ENCODE peak calls at places on chromosomes 13 and 19, in nine cellular contexts. W is ovary; E is upper lobe of right lung; P is heart left ventricle; S is HFF-Myc; X is Panc1; K is CD8-positive, alpha-beta T cell; O is lower leg skin; T is psoas muscle. M is an unnamed sample.

GRCh38 chr13:64154514-64154913 is 2738.9 kb upstream of the PCDH20 start:
- DNase-seq in S (peak), P (no peak), T (no peak), W (no peak), K (no peak), E (no peak), O (no peak), X (no peak), M (no peak)

GRCh38 chr13:37338721-37339120 is 233.3 kb upstream of the CSNK1A1L start:
- DNase-seq in T (no peak), K (no peak), W (no peak), P (no peak), S (no peak), X (no peak), O (no peak), E (no peak), M (no peak)

GRCh38 chr13:45511310-45512147 is 46.8 kb downstream of the COG3 start:
- DNase-seq in E (no peak), S (peak), K (peak), P (no peak), O (no peak), T (no peak), X (peak), W (no peak), M (peak)

GRCh38 chr19:56838930-56839664 is 1.4 kb downstream of the PEG3 start:
- DNase-seq in K (peak), E (peak), T (peak), O (peak), X (no peak), S (no peak), P (peak), W (peak), M (no peak)

GRCh38 chr13:83940742-83941141 is 58.5 kb upstream of the SLITRK1 start:
- DNase-seq in S (no peak), X (no peak), T (no peak), P (no peak), K (no peak), W (no peak), O (no peak), E (no peak), M (no peak)

GRCh38 chr19:52963229-52963760 is 614 bp upstream of the ZNF816 start:
- DNase-seq in W (no peak), X (no peak), P (peak), T (no peak), O (no peak), E (no peak), K (no peak), S (no peak), M (no peak)

GRCh38 chr13:43196171-43196611 is 172.8 kb downstream of the DNAJC15 start:
- DNase-seq in O (peak), W (peak), P (peak), T (peak), E (no peak), X (no peak), S (no peak), K (no peak), M (no peak)

GRCh38 chr13:29165840-29166239 is 345.7 kb downstream of the MTUS2 start:
- DNase-seq in S (no peak), K (no peak), T (no peak), O (no peak), W (no peak), P (no peak), X (no peak), E (no peak), M (peak)

GRCh38 chr19:39030854-39031367 is 1.4 kb downstream of the FBXO27 start:
- DNase-seq in W (no peak), K (no peak), P (no peak), S (no peak), X (no peak), E (no peak), O (no peak), T (no peak), M (no peak)

GRCh38 chr19:48386981-48387380 is 4.4 kb downstream of the KDELR1 start:
- DNase-seq in T (no peak), O (no peak), K (no peak), S (no peak), W (no peak), E (no peak), X (no peak), P (no peak), M (no peak)

GRCh38 chr19:56316728-56317127 is 2.1 kb upstream of the ZSCAN5A start:
- DNase-seq in E (no peak), O (no peak), W (no peak), K (no peak), P (no peak), S (no peak), T (no peak), X (no peak), M (no peak)

GRCh38 chr19:32318884-32319520 is 26.4 kb upstream of the ZNF507 start:
- DNase-seq in S (no peak), E (no peak), W (no peak), X (no peak), O (no peak), K (no peak), T (no peak), P (no peak), M (no peak)

GRCh38 chr19:16076154-16076957 is at the start of gene TPM4:
- DNase-seq in X (no peak), W (peak), K (peak), E (peak), S (peak), O (peak), P (peak), T (peak), M (peak)
- TF ChIP-seq CTCF in X (no peak), W (no peak), K (no peak), E (no peak), S (no peak), O (no peak), P (no peak), T (no peak), M (no peak)

GRCh38 chr13:99997702-99998219 is 16.2 kb downstream of the ZIC2 start:
- DNase-seq in E (no peak), P (no peak), O (no peak), K (no peak), W (no peak), X (no peak), S (no peak), T (no peak), M (no peak)

GRCh38 chr13:99996177-99996705 is 14.7 kb downstream of the ZIC2 start:
- DNase-seq in W (no peak), X (no peak), S (no peak), T (no peak), O (no peak), K (no peak), E (no peak), P (no peak), M (no peak)

GRCh38 chr13:99995503-99996176 is 14.1 kb downstream of the ZIC2 start:
- DNase-seq in S (no peak), K (no peak), O (no peak), P (no peak), T (no peak), E (no peak), W (no peak), X (no peak), M (no peak)

GRCh38 chr13:99995104-99995502 is 13.5 kb downstream of the ZIC2 start:
- DNase-seq in W (no peak), S (no peak), E (no peak), T (no peak), P (no peak), O (no peak), X (no peak), K (no peak), M (no peak)

DNA sequence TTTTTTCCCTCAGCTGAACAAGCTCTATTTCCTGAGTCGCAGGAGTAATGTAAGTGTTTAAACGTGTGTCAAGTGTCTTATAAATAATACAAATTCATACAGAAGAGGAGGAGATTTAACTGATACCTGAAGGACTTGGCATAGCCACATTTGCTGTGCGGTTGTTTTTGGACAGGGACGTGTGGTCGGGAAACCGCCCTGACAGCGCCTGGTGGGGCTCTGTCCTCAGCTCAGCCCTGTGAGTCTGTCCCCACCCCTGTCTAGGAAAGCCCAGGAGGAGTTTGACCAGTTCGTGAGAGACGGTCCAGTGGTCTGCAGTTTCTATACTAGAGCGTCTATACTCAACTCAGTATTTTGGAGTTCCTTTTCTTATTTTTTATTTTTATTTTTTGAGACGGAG is 16.7 kb downstream of the ZIC2 start:
- DNase-seq in K (no peak), W (no peak), X (no peak), E (no peak), P (no peak), T (no peak), O (no peak), S (no peak), M (no peak)
- H3K4me3 ChIP-seq in K (no peak), W (no peak), X (no peak), E (no peak), P (no peak), T (no peak), O (no peak), S (no peak), M (no peak)

DNA sequence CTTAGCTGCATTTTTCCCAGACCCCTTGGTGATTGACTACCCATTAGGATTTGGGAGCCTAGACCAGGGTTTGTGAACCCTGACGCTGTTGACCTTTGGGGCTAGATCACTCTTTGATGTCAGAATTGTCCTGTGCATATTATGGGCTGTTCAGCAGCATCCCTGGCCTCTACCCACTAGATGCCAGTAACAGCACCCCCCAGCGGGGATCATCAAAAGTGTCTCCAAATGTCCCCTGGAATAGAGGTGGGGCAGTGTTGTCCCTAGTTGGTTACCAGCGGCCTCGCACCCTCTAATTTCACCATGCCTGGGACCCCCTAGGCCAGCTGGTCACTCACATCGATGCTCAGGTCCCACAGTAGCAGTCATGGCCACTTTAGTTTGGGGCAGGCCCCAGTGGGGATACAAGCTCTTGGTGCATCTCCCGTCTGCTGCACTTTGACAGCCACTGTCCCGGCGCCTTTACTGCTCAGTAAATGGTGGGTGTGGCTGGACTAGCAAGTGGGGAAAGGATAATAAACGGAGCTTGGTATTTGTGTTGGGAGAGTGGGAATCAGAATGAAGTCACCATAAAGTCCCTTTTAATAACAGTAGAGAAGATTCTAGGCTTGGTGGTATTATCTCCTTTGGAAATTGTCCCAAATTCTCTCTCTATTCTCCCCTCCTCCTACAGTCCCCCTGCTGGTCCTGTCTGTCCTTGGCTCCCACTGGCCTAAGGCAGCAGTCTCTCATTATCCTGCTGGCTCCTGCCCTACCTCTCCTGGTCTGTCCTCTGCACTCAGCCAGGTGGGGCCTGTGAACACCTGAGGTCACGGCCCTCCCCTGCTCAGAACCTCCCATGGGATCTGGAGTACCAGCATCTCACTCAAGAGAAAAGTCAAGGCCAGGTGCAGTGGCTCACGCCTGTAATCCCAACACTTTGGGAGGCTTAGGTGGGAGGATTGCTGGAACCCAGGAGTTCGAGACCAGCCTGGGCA is 80.6 kb downstream of the SIPA1L3 start:
- DNase-seq in P (no peak), K (no peak), S (no peak), X (no peak), T (no peak), W (no peak), E (no peak), O (no peak), M (peak)
- TF ChIP-seq CTCF in P (no peak), K (no peak), S (peak), X (no peak), T (no peak), W (no peak), E (no peak), O (no peak), M (peak)

DNA sequence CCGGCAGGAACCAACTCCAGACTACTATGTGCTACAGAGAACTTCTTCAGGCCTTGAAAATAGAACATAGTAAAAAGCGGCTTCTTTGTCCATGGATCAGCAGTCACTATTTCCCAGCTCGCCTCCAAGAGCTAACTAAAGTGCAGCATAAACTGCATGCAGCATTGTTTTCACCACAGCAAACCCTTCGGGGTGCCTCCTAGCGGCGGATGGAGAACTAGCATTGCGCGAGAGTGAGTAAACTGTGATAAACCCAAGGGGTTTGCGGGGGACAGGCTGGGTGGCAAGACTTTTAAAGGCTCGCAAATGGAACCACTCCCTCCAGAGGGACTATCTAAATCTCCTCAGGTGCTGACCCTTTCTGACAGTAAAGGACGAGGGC is 21.6 kb upstream of the SGCG start:
- DNase-seq in W (no peak), P (no peak), K (no peak), E (no peak), X (no peak), T (peak), O (no peak), S (no peak), M (peak)
- H3K4me3 ChIP-seq in W (no peak), P (peak), K (no peak), E (peak), X (no peak), T (peak), O (peak), S (no peak), M (no peak)

DNA sequence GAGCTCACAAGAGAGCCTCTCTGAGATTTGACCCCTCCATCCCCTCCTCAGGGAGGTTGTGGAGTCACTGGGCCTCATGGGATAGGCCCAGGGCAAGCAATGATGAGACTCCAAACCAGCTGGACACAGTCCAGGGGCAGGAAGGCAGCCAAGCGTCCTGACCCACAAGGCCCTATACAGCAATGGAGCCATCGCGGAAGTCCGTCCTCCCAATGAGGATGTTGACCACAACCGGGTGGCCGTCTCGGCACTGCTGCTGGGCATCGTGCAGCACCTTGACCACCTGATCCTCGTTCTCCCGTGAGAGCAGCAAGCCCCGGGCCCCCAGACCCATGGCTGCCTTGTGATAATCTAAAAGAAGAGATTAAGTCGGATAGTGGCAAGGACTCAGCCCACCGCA is 7.9 kb downstream of the SYDE1 start:
- DNase-seq in X (no peak), W (peak), S (no peak), K (no peak), E (no peak), O (no peak), T (peak), P (peak), M (no peak)
- TF ChIP-seq CTCF in X (no peak), W (no peak), S (no peak), K (no peak), E (no peak), O (no peak), T (no peak), P (no peak), M (no peak)

GRCh38 chr13:25175026-25175425 is 2.9 kb upstream of the AMER2 start:
- DNase-seq in O (no peak), X (no peak), T (no peak), K (no peak), W (no peak), P (no peak), S (no peak), E (no peak), M (no peak)
- H3K4me3 ChIP-seq in O (no peak), X (no peak), T (no peak), K (no peak), W (no peak), P (no peak), S (no peak), E (no peak), M (no peak)

GRCh38 chr19:6470173-6470572 is 6.1 kb downstream of the CRB3 start:
- DNase-seq in W (no peak), O (no peak), K (no peak), X (no peak), T (no peak), P (no peak), E (no peak), S (no peak), M (no peak)
- TF ChIP-seq CTCF in W (no peak), O (no peak), K (no peak), X (no peak), T (no peak), P (no peak), E (no peak), S (no peak), M (no peak)

DNA sequence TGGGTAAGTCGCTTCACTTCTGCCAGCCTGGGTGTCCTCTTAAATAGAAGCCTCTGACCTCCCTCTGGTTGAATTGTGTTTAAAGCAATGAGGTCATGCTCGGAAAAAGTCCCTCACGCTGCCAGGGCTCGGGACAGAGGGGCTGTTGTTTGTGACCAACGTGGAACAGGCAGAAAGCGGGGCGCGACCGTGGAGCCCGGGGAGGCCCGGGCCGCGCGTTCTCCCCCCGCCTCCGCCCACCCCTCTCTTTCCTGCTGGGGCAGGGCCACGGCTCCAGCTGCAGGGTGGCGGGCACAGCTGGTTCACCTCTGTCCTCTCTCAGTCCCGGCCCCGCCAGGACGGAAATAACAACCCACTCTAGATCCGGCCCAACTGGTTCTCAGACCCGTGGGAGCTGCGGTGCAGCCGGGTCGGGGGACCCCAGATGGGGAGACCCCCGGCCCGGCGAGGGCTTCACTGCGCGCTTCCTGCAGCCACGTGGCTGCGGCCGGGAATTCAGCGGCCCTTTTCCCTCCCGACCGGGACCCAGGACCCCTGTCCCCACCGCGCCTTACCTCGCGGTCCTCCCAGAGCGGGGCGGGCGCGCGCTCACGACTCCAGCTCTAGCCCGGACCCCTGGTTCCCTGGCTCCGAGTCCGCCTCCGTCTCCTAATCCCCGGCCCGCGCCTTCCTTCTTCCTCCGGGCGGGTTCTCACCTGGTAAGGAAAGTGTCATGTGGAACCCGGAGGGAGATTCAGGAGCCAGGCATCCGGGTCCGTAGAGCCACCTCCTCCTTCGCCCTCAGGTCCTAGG is 1.9 kb downstream of the CDC42EP5 start:
- DNase-seq in E (no peak), S (no peak), W (peak), P (peak), K (no peak), O (no peak), T (peak), X (no peak), M (no peak)
- H3K4me3 ChIP-seq in E (peak), S (peak), W (peak), P (peak), K (no peak), O (peak), T (peak), X (peak), M (peak)

GRCh38 chr19:13029893-13030292 is 34.6 kb downstream of the NFIX start:
- DNase-seq in E (no peak), O (no peak), W (no peak), S (no peak), X (no peak), P (no peak), K (no peak), T (peak), M (peak)
- TF ChIP-seq CTCF in E (peak), O (no peak), W (no peak), S (peak), X (peak), P (peak), K (no peak), T (peak), M (peak)

GRCh38 chr19:44002212-44002565 is 568 bp upstream of the ZNF230 start:
- DNase-seq in T (no peak), O (no peak), K (no peak), S (no peak), E (no peak), P (no peak), X (no peak), W (no peak), M (no peak)

GRCh38 chr19:44005968-44006367 is 3.2 kb downstream of the ZNF230 start:
- DNase-seq in E (no peak), X (no peak), T (no peak), O (no peak), S (no peak), K (no peak), P (no peak), W (no peak), M (no peak)

GRCh38 chr19:44002566-44003460 is at the start of gene ZNF230:
- DNase-seq in X (peak), S (peak), E (peak), O (peak), K (peak), P (peak), W (peak), T (peak), M (peak)

GRCh38 chr19:44007473-44007872 is 4.7 kb downstream of the ZNF230 start:
- DNase-seq in P (no peak), O (no peak), X (no peak), T (no peak), S (no peak), K (no peak), E (no peak), W (no peak), M (no peak)

GRCh38 chr19:44003461-44004134 is 841 bp downstream of the ZNF230 start:
- DNase-seq in S (no peak), K (no peak), O (no peak), X (no peak), T (peak), W (peak), P (no peak), E (peak), M (peak)
- H3K4me3 ChIP-seq in S (peak), K (peak), O (peak), X (peak), T (peak), W (peak), P (peak), E (peak), M (peak)